ENCODE peak calls at places on chromosomes 4 and X, in four cellular contexts. G is HCT116; D is activated CD4-positive, alpha-beta T cell treated with anti-CD3 and anti-CD28 coated beads, Interleukin-2, amount 50 U/mL, for 1 hour; P is NCI-H1417. Y is an unnamed sample.

GRCh38 chr4:64940698-64941097 is 531.4 kb upstream of the TECRL start:
- DNase-seq in G (no peak), D (no peak), P (no peak), Y (no peak)

GRCh38 chr4:127936974-127937373 is 28.0 kb downstream of the MFSD8 start:
- DNase-seq in G (no peak), D (no peak), P (no peak), Y (no peak)

GRCh38 chr4:102778720-102779119 is 18.0 kb upstream of the MANBA start:
- DNase-seq in G (no peak), D (no peak), P (no peak), Y (peak; percentile 48)

GRCh38 chr4:127055349-127055748 is 577.4 kb upstream of the INTU start:
- DNase-seq in G (no peak), D (no peak), P (no peak), Y (no peak)

GRCh38 chrX:109856974-109857373 is 123.9 kb upstream of the ACSL4 start:
- DNase-seq in G (no peak), D (no peak), P (peak; percentile 45), Y (no peak)

GRCh38 chrX:47568656-47569295 is 7.8 kb downstream of the ARAF start:
- DNase-seq in G (no peak), D (peak; percentile 36), P (peak; percentile 20), Y (no peak)

GRCh38 chr4:54723220-54723619 is 65.5 kb downstream of the KIT start:
- DNase-seq in G (no peak), D (no peak), P (no peak), Y (no peak)

GRCh38 chr4:107077192-107077591 is 41.1 kb upstream of the DKK2 start:
- DNase-seq in G (no peak), D (no peak), P (no peak), Y (no peak)

GRCh38 chr4:21888195-21888976 is 60.2 kb downstream of the KCNIP4 start:
- DNase-seq in G (no peak), D (no peak), P (no peak), Y (no peak)

GRCh38 chrX:15854080-15854655 is 445 bp downstream of the AP1S2 start:
- DNase-seq in G (no peak), D (peak; percentile 38), P (peak; percentile 84), Y (peak; percentile 24)

GRCh38 chr4:108172780-108173598 is 4.3 kb upstream of the LEF1 start:
- DNase-seq in G (no peak), D (peak; percentile 69), P (peak; percentile 89), Y (peak; percentile 65)

GRCh38 chr4:119329837-119330620 is 8.1 kb upstream of the FABP2 start:
- DNase-seq in G (no peak), D (no peak), P (no peak), Y (no peak)

GRCh38 chrX:42818151-42818921 is 40.4 kb upstream of the PPP1R2C start:
- DNase-seq in G (no peak), D (no peak), P (no peak), Y (no peak)

GRCh38 chrX:110755061-110755460 is 40.6 kb downstream of the CHRDL1 start:
- DNase-seq in G (no peak), D (no peak), P (no peak), Y (no peak)

GRCh38 chr4:128566688-128567087 is 242.8 kb upstream of the JADE1 start:
- DNase-seq in G (no peak), D (no peak), P (no peak), Y (no peak)

GRCh38 chrX:136250191-136251041 is 784 bp downstream of the MAP7D3 start:
- DNase-seq in G (no peak), D (peak; percentile 35), P (no peak), Y (peak; percentile 28)

GRCh38 chr4:98334461-98334860 is 73.3 kb downstream of the RAP1GDS1 start:
- DNase-seq in G (no peak), D (no peak), P (no peak), Y (no peak)

GRCh38 chr4:130029442-130029841 is 933.5 kb downstream of the C4orf33 start:
- DNase-seq in G (no peak), D (no peak), P (peak; percentile 96), Y (no peak)

GRCh38 chr4:110271986-110272385 is 73.6 kb upstream of the ELOVL6 start:
- DNase-seq in G (no peak), D (no peak), P (no peak), Y (no peak)

GRCh38 chr4:146370841-146371240 is 150.9 kb downstream of the SLC10A7 start:
- DNase-seq in G (no peak), D (no peak), P (no peak), Y (no peak)

Y was measured in HuH-7.